ENCODE peak calls at places on chromosomes 3 and 15, in ten cellular contexts. V, H, N, W, U, J, L, I, K and F are unnamed samples.

GRCh38 chr15:68536331-68537095 is 42.3 kb upstream of the CORO2B start:
- DNase-seq in V (no peak), H (no peak), N (no peak), W (peak; percentile 98), U (no peak), J (no peak), L (no peak), I (peak; percentile 96), K (no peak), F (no peak)

GRCh38 chr15:84685304-84685703 is 27.3 kb upstream of the NMB start:
- DNase-seq in V (no peak), H (no peak), N (no peak), W (peak; percentile 82), U (peak; percentile 18), J (peak; percentile 22), L (peak; percentile 70), I (peak; percentile 92), K (no peak), F (no peak)

GRCh38 chr3:186360779-186361178 is 1.3 kb downstream of the DGKG start:
- DNase-seq in V (no peak), H (no peak), N (no peak), W (no peak), U (peak; percentile 41), J (no peak), L (no peak), I (no peak), K (no peak), F (peak; percentile 84)

GRCh38 chr3:12764171-12764776 is 5.2 kb upstream of the TMEM40 start:
- DNase-seq in V (no peak), H (no peak), N (no peak), W (no peak), U (no peak), J (no peak), L (no peak), I (no peak), K (no peak), F (no peak)

GRCh38 chr3:194682189-194682588 is 3.5 kb upstream of the FAM43A start:
- DNase-seq in V (no peak), H (no peak), N (no peak), W (no peak), U (no peak), J (no peak), L (no peak), I (no peak), K (no peak), F (no peak)

GRCh38 chr3:176055851-176056250 is 1141.4 kb downstream of the TBL1XR1 start:
- DNase-seq in V (no peak), H (no peak), N (no peak), W (no peak), U (no peak), J (no peak), L (no peak), I (peak; percentile 31), K (no peak), F (no peak)

GRCh38 chr3:184338538-184338945 is 1.1 kb downstream of the FAM131A start:
- DNase-seq in V (peak; percentile 90), H (no peak), N (peak; percentile 94), W (peak; percentile 87), U (peak; percentile 96), J (peak; percentile 78), L (peak; percentile 85), I (peak; percentile 54), K (peak; percentile 57), F (peak; percentile 94)

GRCh38 chr3:186493507-186493906 is 50.7 kb downstream of the CRYGS start:
- DNase-seq in V (no peak), H (no peak), N (no peak), W (peak; percentile 59), U (no peak), J (no peak), L (no peak), I (no peak), K (no peak), F (no peak)

GRCh38 chr15:69685524-69686452 is 233.2 kb downstream of the RPLP1 start:
- DNase-seq in V (no peak), H (peak; percentile 31), N (no peak), W (no peak), U (no peak), J (no peak), L (no peak), I (no peak), K (no peak), F (no peak)

GRCh38 chr3:143573904-143574303 is 274.4 kb downstream of the SLC9A9 start:
- DNase-seq in V (no peak), H (no peak), N (no peak), W (no peak), U (no peak), J (no peak), L (no peak), I (no peak), K (no peak), F (no peak)

GRCh38 chr15:29570931-29571727 is 251.1 kb downstream of the TJP1 start:
- DNase-seq in V (no peak), H (peak; percentile 47), N (no peak), W (no peak), U (peak; percentile 19), J (no peak), L (no peak), I (peak; percentile 18), K (no peak), F (peak; percentile 93)

GRCh38 chr3:48847586-48848423 is at the start of gene PRKAR2A:
- DNase-seq in V (peak; percentile 82), H (peak; percentile 87), N (peak; percentile 90), W (peak; percentile 83), U (peak; percentile 83), J (peak; percentile 74), L (peak; percentile 93), I (peak; percentile 96), K (peak; percentile 92), F (peak; percentile 97)

GRCh38 chr3:86830566-86830965 is 160.4 kb downstream of the VGLL3 start:
- DNase-seq in V (no peak), H (no peak), N (no peak), W (peak; percentile 47), U (no peak), J (no peak), L (no peak), I (peak; percentile 25), K (no peak), F (no peak)

GRCh38 chr15:55530861-55531313 is 22.9 kb upstream of the DNAAF4 start:
- DNase-seq in V (no peak), H (no peak), N (no peak), W (peak; percentile 68), U (peak; percentile 55), J (no peak), L (no peak), I (peak; percentile 64), K (no peak), F (no peak)

GRCh38 chr3:123085293-123085949 is 18.6 kb downstream of the PDIA5 start:
- DNase-seq in V (no peak), H (no peak), N (no peak), W (no peak), U (peak; percentile 46), J (no peak), L (no peak), I (no peak), K (no peak), F (no peak)

DNA sequence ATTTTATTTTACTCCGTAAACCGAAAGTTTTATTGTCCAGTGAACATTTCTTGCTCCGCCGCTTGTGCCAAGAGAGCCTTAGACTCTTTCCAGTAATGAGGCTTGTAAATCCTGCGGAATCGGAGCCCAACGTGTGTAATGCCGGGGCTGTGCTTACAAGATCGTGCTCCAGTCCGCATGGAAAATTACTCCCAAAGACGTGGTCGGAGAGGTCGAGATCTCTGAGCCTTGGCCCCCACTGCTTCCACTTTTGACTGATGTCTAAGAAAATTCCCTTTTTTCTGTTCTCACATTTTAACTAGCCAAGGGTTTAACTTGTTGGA is 702 bp upstream of the PLOD2 start:
- DNase-seq in V (peak; percentile 74), H (peak; percentile 63), N (peak; percentile 63), W (peak; percentile 63), U (no peak), J (peak; percentile 58), L (no peak), I (peak; percentile 80), K (peak; percentile 32), F (no peak)
- H3K4me3 ChIP-seq in V (peak overlapping the region; percentile 79), H (peak overlapping the region; percentile 67), N (peak overlapping the region; percentile 83), W (peak overlapping the region; percentile 91), U (peak overlapping the region; percentile 41), J (peak overlapping the region; percentile 80), L (peak overlapping the region; percentile 85), I (peak overlapping the region; percentile 95), K (peak overlapping the region; percentile 79), F (peak overlapping the region; percentile 76)

GRCh38 chr15:76289582-76289981 is 21.7 kb downstream of the ETFA start:
- DNase-seq in V (no peak), H (no peak), N (no peak), W (no peak), U (no peak), J (no peak), L (no peak), I (no peak), K (no peak), F (no peak)

GRCh38 chr15:76282451-76282850 is 28.8 kb downstream of the ETFA start:
- DNase-seq in V (no peak), H (no peak), N (no peak), W (no peak), U (no peak), J (no peak), L (no peak), I (no peak), K (no peak), F (no peak)

GRCh38 chr15:76286231-76286879 is 24.9 kb downstream of the ETFA start:
- DNase-seq in V (no peak), H (no peak), N (no peak), W (peak; percentile 7), U (no peak), J (no peak), L (no peak), I (peak; percentile 33), K (no peak), F (no peak)

GRCh38 chr15:76285241-76285825 is 25.9 kb downstream of the ETFA start:
- DNase-seq in V (no peak), H (no peak), N (no peak), W (peak; percentile 1), U (no peak), J (no peak), L (no peak), I (peak; percentile 43), K (no peak), F (no peak)
- H3K36me3 ChIP-seq in V (no peaks in the 10 kb centered on the region), H (no peaks in the 10 kb centered on the region), N (no peaks in the 10 kb centered on the region), W (peaks cover 24% of the 10 kb centered on the region), U (peaks cover 46% of the 10 kb centered on the region), J (no peaks in the 10 kb centered on the region), L (peaks cover 2% of the 10 kb centered on the region), I (peaks cover 32% of the 10 kb centered on the region), K (peaks cover 73% of the 10 kb centered on the region), F (no peaks in the 10 kb centered on the region)

DNA sequence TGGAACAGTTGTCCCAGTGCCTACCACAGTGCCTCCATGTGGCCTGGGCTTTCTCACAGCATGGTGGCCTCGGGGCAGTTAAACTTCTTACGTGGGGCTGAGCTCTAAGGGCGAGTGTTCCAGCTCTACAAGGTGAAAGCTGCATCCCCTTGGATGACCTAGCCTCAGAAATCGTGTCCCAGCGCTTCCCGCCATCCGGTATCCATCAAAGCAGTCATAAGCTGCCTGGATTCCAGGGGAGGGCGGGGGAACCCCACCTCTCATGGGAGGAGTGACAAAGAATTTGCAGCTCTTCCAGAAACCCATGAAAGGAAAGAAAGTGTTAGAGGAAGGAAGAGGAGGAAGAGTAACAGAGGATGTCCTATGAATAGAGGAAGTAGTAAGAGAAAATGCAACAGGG is 45.8 kb upstream of the CCDC174 start:
- DNase-seq in V (no peak), H (no peak), N (no peak), W (no peak), U (no peak), J (no peak), L (no peak), I (no peak), K (no peak), F (no peak)
- H3K27me3 ChIP-seq in V (peaks cover 13% of the 10 kb centered on the region), H (peaks cover 21% of the 10 kb centered on the region), N (no peaks in the 10 kb centered on the region), W (peaks cover 50% of the 10 kb centered on the region), U (peaks cover 7% of the 10 kb centered on the region), J (peaks cover 63% of the 10 kb centered on the region), L (peaks cover 27% of the 10 kb centered on the region), I (peaks cover 23% of the 10 kb centered on the region), K (peaks cover 65% of the 10 kb centered on the region), F (peaks cover 23% of the 10 kb centered on the region)

GRCh38 chr15:92906038-92906437 is 5.9 kb downstream of the CHD2 start:
- DNase-seq in V (no peak), H (no peak), N (no peak), W (no peak), U (no peak), J (no peak), L (no peak), I (no peak), K (no peak), F (no peak)
- H3K4me3 ChIP-seq in V (no peak overlapping the region), H (no peak overlapping the region), N (no peak overlapping the region), W (no peak overlapping the region), U (no peak overlapping the region), J (peak overlapping the region; percentile 63), L (peak overlapping the region; percentile 68), I (peak overlapping the region; percentile 89), K (peak overlapping the region; percentile 66), F (no peak overlapping the region)